ENCODE peak calls at places on chromosomes 7 and 10, in eight cellular contexts. A is hepatocyte, Q is stomach, P is aorta, U is heart right ventricle, V is cardiac muscle cell, Y is astrocyte, I is uterus. M is an unnamed sample. For H3K4me1 and H3K36me3, the result is how much of the 10 kb centered on the place peaks cover.

GRCh38 chr7:149283321-149283720 is 21.3 kb downstream of the ZNF783 start:
- DNase-seq in A (no peak), U (no peak), V (no peak), P (peak), Y (no peak), I (no peak), Q (no peak), M (no peak)

GRCh38 chr7:137874390-137874789 is 27.6 kb upstream of the DGKI start:
- DNase-seq in P (no peak), V (peak), A (peak), Y (peak), U (no peak), Q (no peak), I (no peak), M (no peak)

GRCh38 chr10:36256166-36256565 is 614.1 kb upstream of the FZD8 start:
- DNase-seq in V (peak), I (no peak), U (no peak), P (no peak), A (peak), Y (peak), Q (no peak), M (no peak)

GRCh38 chr7:1049801-1050200 is 5.5 kb downstream of the GPR146 start:
- DNase-seq in U (no peak), Q (no peak), A (no peak), I (no peak), Y (no peak), P (no peak), V (no peak), M (no peak)

GRCh38 chr10:122476034-122476695 is 14.8 kb downstream of the HTRA1 start:
- DNase-seq in Y (no peak), P (no peak), I (no peak), Q (no peak), V (no peak), A (no peak), U (no peak), M (no peak)

GRCh38 chr7:33721895-33722294 is 183.4 kb upstream of the BMPER start:
- DNase-seq in Q (no peak), Y (no peak), I (no peak), A (no peak), P (no peak), V (no peak), U (no peak), M (no peak)

GRCh38 chr10:49387029-49387428 is 8.9 kb downstream of the DRGX start:
- DNase-seq in A (no peak), P (peak), Q (no peak), V (peak), U (no peak), I (no peak), Y (peak), M (no peak)

GRCh38 chr7:84637568-84638338 is 443.2 kb upstream of the SEMA3A start:
- DNase-seq in U (no peak), Y (peak), I (no peak), A (peak), P (peak), V (peak), Q (no peak), M (peak)

GRCh38 chr10:13614530-13615332 is 28.0 kb downstream of the PRPF18 start:
- DNase-seq in I (no peak), U (no peak), Y (peak), A (peak), Q (no peak), V (no peak), P (no peak), M (peak)

GRCh38 chr10:124792998-124793352 is 1.3 kb upstream of the EEF1AKMT2 start:
- DNase-seq in Y (no peak), A (no peak), V (no peak), P (no peak), Q (no peak), U (no peak), I (no peak), M (no peak)

GRCh38 chr10:62376064-62377025 is 2.2 kb downstream of the ZNF365 start:
- DNase-seq in I (no peak), P (no peak), Q (no peak), A (no peak), V (no peak), U (no peak), Y (no peak), M (no peak)

DNA sequence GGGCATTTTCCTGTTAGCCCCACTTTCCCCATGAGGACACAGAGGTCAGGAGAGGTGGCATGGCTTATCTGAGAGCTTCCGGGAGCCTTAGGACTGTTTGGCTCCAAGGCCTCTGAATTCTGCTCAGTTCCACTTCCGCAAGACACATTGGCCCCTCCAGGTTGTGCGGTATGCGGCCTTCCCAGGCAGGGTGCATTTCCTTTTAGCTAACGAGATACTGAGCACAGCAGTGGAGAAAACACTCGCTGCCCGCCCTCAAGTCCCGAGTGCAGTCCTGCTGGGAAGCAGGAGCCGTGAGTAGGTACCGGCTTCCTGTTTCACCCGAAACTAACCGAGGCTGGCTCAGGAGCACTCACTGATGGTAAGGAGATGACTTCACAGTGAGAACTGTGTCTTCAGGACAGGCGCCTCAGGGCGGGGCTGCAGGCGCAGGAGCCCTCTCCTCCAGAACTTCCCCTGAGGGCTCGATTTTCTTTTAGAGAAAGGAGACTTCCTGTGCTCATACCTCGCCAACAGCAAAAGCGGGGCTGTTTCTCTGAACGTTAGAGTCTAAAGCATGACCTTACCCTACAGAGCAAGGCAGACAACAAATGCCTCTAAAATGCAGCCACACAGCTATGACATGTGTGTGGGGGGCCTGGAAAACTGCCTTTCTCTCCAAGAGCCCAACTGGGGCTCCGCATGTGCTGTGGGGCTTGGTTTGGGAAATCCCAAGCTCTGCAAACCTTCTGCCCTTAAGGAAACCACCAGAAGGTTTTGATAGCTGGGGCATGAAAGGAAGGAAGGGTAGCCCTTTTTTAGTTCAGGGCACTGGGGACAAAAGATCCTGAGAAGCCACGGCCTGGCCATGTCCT is 25.9 kb downstream of the RGS10 start:
- DNase-seq in P (no peak), Y (no peak), I (no peak), U (no peak), Q (peak), V (peak), A (no peak), M (no peak)
- H3K4me1 ChIP-seq in P (under half), Y (under half), I (under half), U (under half), Q (under half), V (under half), A (under half), M (under half)

GRCh38 chr7:118862733-118863132 is 638.2 kb downstream of the ANKRD7 start:
- DNase-seq in Q (no peak), U (no peak), V (no peak), Y (no peak), A (no peak), I (no peak), P (no peak), M (no peak)

GRCh38 chr7:118861581-118861980 is 637.1 kb downstream of the ANKRD7 start:
- DNase-seq in Y (no peak), V (no peak), P (no peak), I (no peak), A (no peak), U (no peak), Q (no peak), M (no peak)

GRCh38 chr7:118863961-118864360 is 639.5 kb downstream of the ANKRD7 start:
- DNase-seq in V (no peak), Q (no peak), U (no peak), Y (no peak), P (no peak), I (no peak), A (no peak), M (no peak)

GRCh38 chr7:118855290-118855689 is 630.8 kb downstream of the ANKRD7 start:
- DNase-seq in Y (no peak), A (no peak), P (no peak), U (no peak), V (no peak), I (no peak), Q (no peak), M (no peak)

DNA sequence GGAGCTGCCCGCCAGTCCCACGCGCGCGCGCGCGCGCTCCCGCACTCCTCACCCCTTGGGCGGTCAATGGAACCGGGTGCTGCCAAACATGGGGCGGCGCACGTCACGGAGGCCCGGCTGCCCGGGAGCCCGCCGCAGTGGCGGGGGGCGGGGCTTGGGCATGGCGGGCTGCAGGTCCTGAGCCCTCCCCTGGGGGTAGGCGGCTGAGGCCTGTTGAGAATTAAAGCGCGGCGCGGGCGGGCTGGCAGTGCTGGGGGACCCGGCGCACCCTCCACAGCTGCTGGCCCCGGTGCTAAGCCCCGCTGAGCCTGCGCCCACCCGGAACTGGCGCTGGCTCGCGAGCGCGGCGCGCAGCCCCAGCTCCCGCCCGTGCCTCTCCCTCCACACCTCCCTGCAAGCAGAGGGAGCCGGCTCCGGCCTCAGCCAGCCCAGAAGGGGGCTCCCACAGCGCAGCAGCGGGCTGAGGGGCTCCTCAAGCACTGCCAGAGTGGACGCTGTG is 634.2 kb downstream of the ANKRD7 start:
- DNase-seq in Y (no peak), A (no peak), V (no peak), U (no peak), Q (no peak), P (peak), I (no peak), M (no peak)
- H3K4me3 ChIP-seq in Y (no peak), A (no peak), V (no peak), U (no peak), Q (no peak), P (no peak), I (no peak), M (no peak)

GRCh38 chr10:103616705-103617361 is 123.3 kb downstream of the NEURL1 start:
- DNase-seq in Q (peak), U (peak), V (peak), P (peak), Y (no peak), I (peak), A (peak), M (no peak)
- H3K36me3 ChIP-seq in Q (half or more), U (half or more), V (under half), P (under half), Y (under half), I (under half), A (under half), M (under half)

GRCh38 chr7:2802082-2802481 is 42.0 kb downstream of the GNA12 start:
- DNase-seq in Y (peak), A (no peak), V (no peak), I (no peak), P (no peak), U (no peak), Q (no peak), M (no peak)
- H3K4me1 ChIP-seq in Y (under half), A (half or more), V (under half), I (under half), P (under half), U (half or more), Q (under half), M (under half)

DNA sequence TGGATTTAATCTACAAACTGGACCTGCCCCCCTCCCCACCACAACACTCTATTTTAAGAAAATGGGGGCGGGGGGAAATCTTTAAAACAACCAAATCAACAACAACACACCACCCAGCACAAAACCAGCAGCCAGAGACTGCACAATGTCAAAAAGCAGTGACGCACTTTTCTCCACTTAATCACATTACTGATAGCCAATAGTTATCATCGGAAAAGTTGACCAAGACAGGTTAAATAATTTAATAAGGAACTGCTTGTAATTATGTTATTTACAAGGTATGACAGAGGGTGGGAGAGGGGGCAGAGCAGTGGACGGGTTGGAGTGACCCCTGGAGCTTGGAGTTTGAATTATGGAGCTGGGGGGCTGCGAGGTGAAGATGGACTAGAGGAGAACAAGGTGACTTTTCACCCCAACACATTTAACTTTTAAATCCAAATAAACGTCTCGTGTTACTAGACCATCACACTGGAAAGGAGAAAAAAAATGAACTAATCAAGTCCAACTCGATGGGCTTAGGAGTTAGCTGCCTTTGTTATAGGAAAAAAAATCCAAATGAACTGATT is 2.7 kb downstream of the EBF3 start:
- DNase-seq in U (no peak), P (no peak), A (no peak), Y (no peak), V (peak), Q (no peak), I (peak), M (no peak)
- H3K4me3 ChIP-seq in U (peak), P (no peak), A (no peak), Y (no peak), V (no peak), Q (peak), I (no peak), M (peak)